ENCODE peak calls at places on chromosomes 3 and 15, in seven cellular contexts. I is H9, K is H1, X is IMR-90, O is neuronal stem cell, L is trophoblast cell, T is mesendoderm. S is an unnamed sample. For H3K27me3, the result is how much of the 10 kb centered on the place peaks cover.

GRCh38 chr3:125461896-125462295 is 58.1 kb downstream of the SNX4 start:
- DNase-seq in T (no peak), O (no peak), L (no peak), I (no peak), X (peak), K (no peak), S (no peak)

GRCh38 chr15:101084801-101085200 is 165.6 kb downstream of the LRRK1 start:
- DNase-seq in T (no peak), K (no peak), X (no peak), I (no peak), L (no peak), O (no peak), S (no peak)

GRCh38 chr15:84749111-84749991 is 959 bp downstream of the ZNF592 start:
- DNase-seq in X (no peak), K (no peak), O (peak), I (peak), L (no peak), T (peak), S (peak)

GRCh38 chr3:180142041-180142440 is 105.3 kb upstream of the PEX5L start:
- DNase-seq in O (no peak), X (no peak), I (no peak), L (no peak), T (no peak), K (no peak), S (no peak)

GRCh38 chr15:70063992-70064379 is 33.7 kb downstream of the TLE3 start:
- DNase-seq in X (no peak), I (no peak), L (no peak), K (no peak), O (no peak), T (no peak), S (peak)

GRCh38 chr15:68564173-68564572 is 14.6 kb upstream of the CORO2B start:
- DNase-seq in L (no peak), T (no peak), I (no peak), X (no peak), K (no peak), O (no peak), S (no peak)

GRCh38 chr3:172577962-172578560 is 54.8 kb upstream of the TNFSF10 start:
- DNase-seq in T (no peak), O (no peak), X (no peak), K (no peak), L (no peak), I (no peak), S (no peak)

GRCh38 chr15:78018968-78019644 is 58.4 kb downstream of the TBC1D2B start:
- DNase-seq in O (no peak), L (no peak), T (no peak), K (no peak), X (no peak), I (no peak), S (no peak)

GRCh38 chr3:78839710-78840109 is 928.1 kb downstream of the ROBO1 start:
- DNase-seq in K (no peak), L (no peak), O (no peak), X (peak), T (no peak), I (no peak), S (peak)

GRCh38 chr3:63908081-63908736 is 4.0 kb downstream of the SCAANT1 start:
- DNase-seq in I (no peak), T (peak), L (no peak), X (peak), O (no peak), K (no peak), S (peak)

GRCh38 chr3:66200147-66200546 is 20.7 kb upstream of the SLC25A26 start:
- DNase-seq in I (peak), O (no peak), T (no peak), K (no peak), L (no peak), X (no peak), S (no peak)

GRCh38 chr3:171809513-171810277 is 588 bp downstream of the PLD1 start:
- DNase-seq in L (no peak), K (peak), T (peak), O (peak), I (peak), X (peak), S (peak)

GRCh38 chr3:59052803-59053411 is 3.1 kb upstream of the CFAP20DC start:
- DNase-seq in I (peak), O (no peak), L (no peak), T (peak), K (no peak), X (peak), S (peak)

GRCh38 chr3:13544293-13544831 is 4.6 kb upstream of the FBLN2 start:
- DNase-seq in K (no peak), L (peak), I (peak), O (no peak), T (no peak), X (peak), S (peak)

GRCh38 chr3:152317956-152318355 is 49.2 kb downstream of the MBNL1 start:
- DNase-seq in L (no peak), K (no peak), X (peak), T (no peak), O (no peak), I (no peak), S (peak)

GRCh38 chr15:22918056-22918455 is 62.1 kb downstream of the CYFIP1 start:
- DNase-seq in I (no peak), O (no peak), X (peak), T (no peak), L (peak), K (no peak), S (peak)

GRCh38 chr15:27066446-27066845 is 95.5 kb downstream of the GABRG3 start:
- DNase-seq in I (no peak), T (no peak), L (no peak), O (no peak), X (no peak), K (no peak), S (no peak)

GRCh38 chr3:127707777-127708438 is 35.2 kb downstream of the ABTB1 start:
- DNase-seq in X (no peak), L (no peak), K (no peak), T (no peak), I (peak), O (no peak), S (no peak)

GRCh38 chr3:100184960-100185566 is 70.8 kb upstream of the FILIP1L start:
- DNase-seq in X (no peak), L (no peak), K (no peak), T (no peak), O (no peak), I (no peak), S (peak)
- H3K27me3 ChIP-seq in X (under half), L (under half), K (under half), T (under half), O (under half), I (under half), S (under half)

GRCh38 chr3:10155123-10155472 is 9.6 kb upstream of the IRAK2 start:
- DNase-seq in I (no peak), L (peak), O (no peak), T (no peak), X (no peak), K (no peak), S (no peak)

GRCh38 chr3:10155658-10156057 is 9.1 kb upstream of the IRAK2 start:
- DNase-seq in X (no peak), I (no peak), K (no peak), O (no peak), T (no peak), L (no peak), S (no peak)

GRCh38 chr3:10154335-10155122 is 10.2 kb upstream of the IRAK2 start:
- DNase-seq in X (no peak), L (peak), K (no peak), O (no peak), T (no peak), I (no peak), S (no peak)

GRCh38 chr3:10149222-10149621 is 7.6 kb downstream of the VHL start:
- DNase-seq in X (no peak), O (no peak), K (no peak), I (no peak), L (no peak), T (no peak), S (no peak)

DNA sequence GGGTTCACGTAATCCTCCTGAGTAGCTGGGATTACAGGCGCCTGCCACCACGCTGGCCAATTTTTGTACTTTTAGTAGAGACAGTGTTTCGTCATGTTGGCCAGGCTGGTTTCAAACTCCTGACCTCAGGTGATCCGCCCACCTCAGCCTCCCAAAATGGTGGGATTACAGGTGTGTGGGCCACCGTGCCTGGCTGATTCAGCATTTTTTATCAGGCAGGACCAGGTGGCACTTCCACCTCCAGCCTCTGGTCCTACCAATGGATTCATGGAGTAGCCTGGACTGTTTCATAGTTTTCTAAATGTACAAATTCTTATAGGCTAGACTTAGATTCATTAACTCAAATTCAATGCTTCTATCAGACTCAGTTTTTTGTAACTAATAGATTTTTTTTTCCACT is 9.4 kb downstream of the VHL start:
- DNase-seq in O (no peak), X (no peak), T (no peak), L (no peak), K (no peak), I (no peak), S (no peak)
- H2BK120ac ChIP-seq in O (no peak), X (no peak), T (no peak), L (no peak), K (no peak), I (no peak), S (no peak)

DNA sequence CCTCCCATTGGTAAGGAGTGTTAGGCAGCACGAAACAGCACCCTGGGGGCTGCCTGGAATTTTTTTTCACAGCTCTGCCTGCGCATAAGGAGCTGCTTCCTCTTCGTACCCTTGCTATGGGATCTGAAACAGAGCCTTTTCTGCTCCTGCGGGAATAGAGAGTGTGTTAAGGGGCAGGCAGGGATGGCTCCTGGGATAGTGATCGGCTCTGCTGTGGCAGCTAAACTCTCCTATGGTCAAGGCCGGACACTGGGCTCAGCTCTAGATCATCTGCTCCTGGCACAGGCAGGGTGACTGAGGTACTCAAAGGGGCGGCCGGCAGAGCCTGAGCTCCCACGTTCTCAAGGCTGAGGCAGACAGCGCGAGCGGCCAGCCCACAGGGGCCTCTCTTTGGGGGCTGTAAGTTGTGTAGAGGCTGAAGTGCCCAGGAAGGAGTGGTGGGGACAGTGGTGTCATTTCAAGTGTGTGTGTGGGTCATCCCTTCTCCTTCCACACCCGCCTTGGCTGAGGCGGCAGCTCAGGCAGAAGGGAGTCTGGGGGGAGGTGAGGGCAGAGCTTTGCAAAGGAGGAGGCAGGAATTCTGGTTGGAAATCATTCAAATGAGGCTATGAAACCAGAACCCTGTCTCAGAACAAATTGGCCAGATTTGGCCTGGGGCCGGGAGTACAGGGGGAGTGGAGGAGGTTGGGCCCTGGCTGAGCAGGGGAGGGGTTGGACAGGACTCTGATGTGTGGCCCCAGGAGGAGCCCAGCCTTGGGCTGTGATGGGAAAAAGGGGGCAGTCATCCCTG is 31.0 kb downstream of the EPHB3 start:
- DNase-seq in O (no peak), T (peak), L (no peak), X (peak), I (no peak), K (no peak), S (peak)
- H3K27me3 ChIP-seq in O (under half), T (under half), L (under half), X (under half), I (under half), K (under half), S (under half)

DNA sequence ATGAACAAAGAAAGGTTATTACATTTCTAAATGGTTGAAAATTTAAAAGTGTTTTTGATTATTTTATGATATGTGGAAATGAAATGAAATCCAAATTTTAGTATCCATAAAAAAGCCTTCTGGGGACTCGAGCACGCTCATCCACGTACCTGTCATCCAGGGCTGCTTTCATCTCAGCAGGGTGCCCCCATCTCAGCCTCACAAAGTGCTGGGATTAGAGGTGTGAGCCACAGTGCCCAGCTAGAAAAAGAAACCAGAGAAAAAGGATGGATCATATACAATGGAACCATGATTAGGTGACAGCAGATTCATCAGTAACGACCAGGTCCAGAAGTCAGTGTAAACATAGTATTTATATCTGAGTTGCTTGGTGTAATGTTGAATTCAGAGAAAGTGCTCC is 49.7 kb downstream of the STARD5 start:
- DNase-seq in T (peak), O (no peak), I (no peak), L (no peak), X (no peak), K (no peak), S (no peak)
- H2BK120ac ChIP-seq in T (no peak), O (no peak), I (no peak), L (no peak), X (no peak), K (no peak), S (no peak)

GRCh38 chr15:62163397-62163796 is 1.7 kb downstream of the C2CD4B start:
- DNase-seq in O (no peak), L (no peak), X (no peak), K (no peak), I (no peak), T (no peak), S (no peak)

GRCh38 chr15:62165793-62166380 is 802 bp upstream of the C2CD4B start:
- DNase-seq in T (peak), O (no peak), L (no peak), I (no peak), X (no peak), K (no peak), S (no peak)

GRCh38 chr15:62163847-62164499 is 1.1 kb downstream of the C2CD4B start:
- DNase-seq in K (no peak), L (no peak), X (no peak), T (peak), I (peak), O (peak), S (no peak)

GRCh38 chr15:62165029-62165792 is at the start of gene C2CD4B:
- DNase-seq in L (no peak), I (peak), K (no peak), T (peak), O (peak), X (no peak), S (peak)

GRCh38 chr15:62164500-62165028 is 521 bp downstream of the C2CD4B start:
- DNase-seq in X (no peak), L (no peak), I (peak), O (peak), T (peak), K (no peak), S (no peak)
- H3K27me3 ChIP-seq in X (half or more), L (under half), I (under half), O (under half), T (under half), K (under half), S (half or more)

GRCh38 chr3:183134844-183135243 is 27.7 kb downstream of the LAMP3 start:
- DNase-seq in L (no peak), O (no peak), K (no peak), T (no peak), X (no peak), I (no peak), S (no peak)

GRCh38 chr3:183129243-183129642 is 29.9 kb upstream of the MCCC1 start:
- DNase-seq in X (no peak), T (no peak), K (no peak), O (no peak), L (no peak), I (no peak), S (peak)

GRCh38 chr3:183131735-183132134 is 30.8 kb downstream of the LAMP3 start:
- DNase-seq in X (peak), K (no peak), I (no peak), L (no peak), T (no peak), O (no peak), S (no peak)

GRCh38 chr3:183132409-183132808 is 30.1 kb downstream of the LAMP3 start:
- DNase-seq in K (no peak), I (no peak), O (no peak), T (no peak), L (no peak), X (no peak), S (no peak)

DNA sequence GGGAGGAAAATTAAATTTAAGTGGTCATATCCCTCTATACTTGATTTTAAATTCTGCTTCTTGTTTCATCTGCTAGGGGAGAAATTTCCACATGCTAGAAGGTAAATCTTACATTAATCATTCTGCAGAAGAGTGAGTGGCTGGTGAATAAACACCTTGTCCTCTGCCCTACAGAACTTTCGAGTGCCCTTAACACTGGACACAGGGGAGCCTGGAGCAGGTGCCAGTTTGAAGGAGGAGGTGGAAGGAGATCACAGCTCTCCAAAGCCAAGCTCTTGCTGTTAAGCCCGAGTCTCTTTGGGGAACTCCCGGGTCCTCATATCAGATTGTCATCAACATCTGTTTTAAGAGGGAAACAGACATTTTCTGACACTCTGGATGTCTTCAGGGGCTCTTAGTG is 31.3 kb downstream of the LAMP3 start:
- DNase-seq in L (no peak), T (no peak), K (no peak), O (no peak), I (no peak), X (no peak), S (no peak)
- H2BK120ac ChIP-seq in L (no peak), T (no peak), K (no peak), O (no peak), I (no peak), X (peak), S (no peak)

S was measured in mesenchymal stem cell.